ENCODE peak calls at places on chromosomes 12 and 14, in ten cellular contexts. E is left cardiac atrium; Z is activated CD4-positive, alpha-beta T cell treated with anti-CD3 and anti-CD28 coated beads for 1 hour; O is osteocyte; H is NCI-H774; L is naive thymus-derived CD8-positive, alpha-beta T cell; C is activated CD8-positive, alpha-beta memory T cell treated with anti-CD3 and anti-CD28 coated beads, Interleukin-2, amount 50 U/mL, for 4 hours; Q is amniotic stem cell; I is GM19239; R is stimulated activated naive CD8-positive, alpha-beta T cell treated with anti-CD3 and anti-CD28 coated beads, Interleukin-15, amount 100 ng/mL, for 72 hours. A is an unnamed sample.
A peak's percentile ranks its signal among the peaks of the same experiment; 100 is the strongest.

GRCh38 chr12:124332068-124332672 is 37.3 kb downstream of the RFLNA start:
- DNase-seq in Q (no peak), O (no peak), Z (no peak), C (no peak), R (no peak), I (no peak), E (no peak), H (no peak), L (no peak), A (no peak)

GRCh38 chr12:6708968-6709394 is 8.4 kb upstream of the PIANP start:
- DNase-seq in I (no peak), L (no peak), Z (no peak), O (no peak), C (no peak), R (peak; percentile 65), H (no peak), Q (no peak), E (no peak), A (no peak)

GRCh38 chr12:91603060-91603459 is 420.4 kb upstream of the DCN start:
- DNase-seq in O (no peak), Z (no peak), C (no peak), H (peak; percentile 18), Q (no peak), E (no peak), R (no peak), L (no peak), I (no peak), A (no peak)

GRCh38 chr12:77031745-77032144 is 33.6 kb downstream of the E2F7 start:
- DNase-seq in L (no peak), O (no peak), C (no peak), R (no peak), Q (no peak), I (no peak), H (no peak), Z (no peak), E (no peak), A (no peak)

GRCh38 chr12:72134934-72135333 is 137.2 kb upstream of the TRHDE start:
- DNase-seq in C (no peak), O (no peak), E (no peak), L (no peak), Z (no peak), I (no peak), Q (no peak), H (no peak), R (no peak), A (no peak)

GRCh38 chr12:30415777-30416176 is 279.9 kb downstream of the IPO8 start:
- DNase-seq in C (no peak), Z (no peak), I (no peak), H (no peak), L (no peak), Q (no peak), E (no peak), O (no peak), R (no peak), A (no peak)

GRCh38 chr12:27592548-27592947 is 68.5 kb downstream of the PPFIBP1 start:
- DNase-seq in E (peak; percentile 48), H (no peak), L (no peak), C (no peak), I (no peak), R (no peak), Q (no peak), Z (no peak), O (no peak), A (no peak)

GRCh38 chr14:87449016-87449415 is 544.0 kb downstream of the GALC start:
- DNase-seq in L (no peak), C (no peak), H (no peak), Z (no peak), I (no peak), E (no peak), O (no peak), R (no peak), Q (no peak), A (no peak)

GRCh38 chr12:131557310-131557709 is 153.6 kb upstream of the SFSWAP start:
- DNase-seq in Z (no peak), L (no peak), E (no peak), I (no peak), Q (no peak), C (no peak), R (no peak), O (no peak), H (no peak), A (no peak)

GRCh38 chr12:132578118-132578517 is 32.3 kb downstream of the LRCOL1 start:
- DNase-seq in C (no peak), L (no peak), Z (no peak), O (no peak), H (no peak), R (no peak), Q (no peak), E (no peak), I (no peak), A (no peak)

GRCh38 chr12:3913278-3913677 is 40.1 kb upstream of the PARP11 start:
- DNase-seq in I (no peak), O (no peak), H (no peak), C (no peak), Q (no peak), E (no peak), L (no peak), Z (no peak), R (no peak), A (no peak)

GRCh38 chr12:89080797-89081470 is 271.4 kb downstream of the DUSP6 start:
- DNase-seq in Q (no peak), R (no peak), H (no peak), C (no peak), Z (no peak), O (no peak), I (no peak), L (no peak), E (no peak), A (no peak)

GRCh38 chr12:11650279-11650696 is 814 bp downstream of the ETV6 start:
- DNase-seq in H (peak; percentile 27), E (no peak), I (no peak), O (no peak), L (no peak), R (no peak), Q (peak; percentile 8), C (no peak), Z (no peak), A (no peak)

GRCh38 chr14:65704412-65704811 is 291.9 kb downstream of the FUT8 start:
- DNase-seq in O (no peak), Q (no peak), I (no peak), R (no peak), L (no peak), C (no peak), H (no peak), Z (no peak), E (no peak), A (no peak)